ENCODE peak calls at places on chromosomes 16 and 17, in seven cellular contexts. Y is adrenal gland, U is neural crest cell, D is A549, S is heart right ventricle, G is AG04450, B is suprapubic skin. M is an unnamed sample.

GRCh38 chr16:54284319-54284930 is 2.2 kb downstream of the IRX3 start:
- DNase-seq in B (peak; percentile 74), S (no peak), U (no peak), Y (no peak), D (no peak), G (no peak), M (no peak)

GRCh38 chr16:6193718-6194117 is 1096.1 kb upstream of the EEF2KMT start:
- DNase-seq in S (no peak), U (peak; percentile 9), B (no peak), Y (no peak), D (no peak), G (no peak), M (no peak)

GRCh38 chr17:71639865-71640264 is 481.0 kb upstream of the SOX9 start:
- DNase-seq in Y (no peak), B (no peak), U (no peak), G (no peak), D (no peak), S (no peak), M (no peak)

GRCh38 chr16:11743308-11744074 is 834 bp upstream of the TXNDC11 start:
- DNase-seq in U (no peak), Y (peak; percentile 46), B (peak; percentile 82), D (peak; percentile 86), G (no peak), S (no peak), M (peak; percentile 52)

GRCh38 chr16:20674684-20675487 is 22.6 kb downstream of the ACSM1 start:
- DNase-seq in Y (no peak), U (no peak), D (no peak), B (no peak), G (no peak), S (no peak), M (no peak)

GRCh38 chr16:10738231-10739077 is 5.2 kb upstream of the NUBP1 start:
- DNase-seq in S (peak; percentile 84), G (no peak), B (no peak), D (peak; percentile 84), Y (peak; percentile 86), U (no peak), M (no peak)

GRCh38 chr16:4616047-4616811 is 1.5 kb upstream of the UBALD1 start:
- DNase-seq in Y (peak; percentile 100), D (peak; percentile 100), G (peak; percentile 99), U (peak; percentile 95), S (peak; percentile 99), B (peak; percentile 100), M (peak; percentile 98)

GRCh38 chr17:34412534-34412933 is 49.5 kb upstream of the CCL1 start:
- DNase-seq in B (no peak), D (no peak), S (no peak), Y (no peak), U (no peak), G (no peak), M (no peak)

GRCh38 chr16:81280393-81280792 is 34.4 kb upstream of the GAN start:
- DNase-seq in B (no peak), D (no peak), S (no peak), G (no peak), U (no peak), Y (no peak), M (no peak)

GRCh38 chr16:84072014-84072413 is 29.4 kb upstream of the SLC38A8 start:
- DNase-seq in Y (no peak), D (no peak), B (no peak), U (no peak), G (peak; percentile 11), S (no peak), M (no peak)

GRCh38 chr17:72726936-72727335 is 365.6 kb downstream of the SLC39A11 start:
- DNase-seq in B (no peak), S (no peak), U (no peak), Y (no peak), G (no peak), D (no peak), M (no peak)

GRCh38 chr17:20105539-20106291 is 96.6 kb downstream of the SPECC1 start:
- DNase-seq in S (no peak), B (no peak), Y (no peak), G (no peak), U (no peak), D (peak; percentile 24), M (no peak)

GRCh38 chr17:3669085-3669347 is 404 bp downstream of the EMC6 start:
- DNase-seq in G (no peak), Y (no peak), B (no peak), S (no peak), U (no peak), D (no peak), M (no peak)

GRCh38 chr16:27928542-27928941 is 135.0 kb downstream of the GSG1L start:
- DNase-seq in G (no peak), S (no peak), B (no peak), U (no peak), D (no peak), Y (no peak), M (no peak)

GRCh38 chr17:19421926-19422325 is 10.9 kb downstream of the RNF112 start:
- DNase-seq in U (no peak), S (no peak), G (no peak), Y (no peak), B (no peak), D (no peak), M (no peak)

GRCh38 chr17:5500804-5501391 is 14.5 kb downstream of the MIS12 start:
- DNase-seq in U (peak; percentile 97), B (peak; percentile 83), D (peak; percentile 61), G (peak; percentile 88), Y (peak; percentile 72), S (peak; percentile 66), M (no peak)

DNA sequence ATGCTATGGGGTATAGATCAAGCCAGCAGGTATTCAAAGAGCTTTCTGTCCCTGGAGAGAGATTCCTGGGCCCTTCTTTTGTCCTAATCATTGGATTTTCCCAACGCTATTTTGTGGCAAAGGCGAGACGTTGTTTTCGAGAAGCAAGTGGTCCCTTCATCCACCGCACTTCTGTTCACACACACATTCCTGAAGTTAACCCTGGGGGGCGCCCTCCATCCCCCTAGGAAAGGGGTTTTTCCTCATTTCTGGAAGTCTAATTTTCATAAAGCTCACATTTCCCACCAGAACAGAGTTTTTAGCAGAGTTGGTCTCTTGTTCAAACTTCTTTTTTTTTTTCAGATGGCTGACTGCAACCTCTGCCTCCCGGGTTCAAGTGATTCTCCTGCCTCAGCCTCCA is 11.9 kb downstream of the SCGB1C2 start:
- DNase-seq in G (no peak), Y (no peak), B (no peak), D (no peak), S (no peak), U (no peak), M (no peak)
- TF ChIP-seq CTCF in G (no peak), Y (no peak), B (no peak), D (no peak), S (no peak), U (no peak), M (no peak)

GRCh38 chr17:41657936-41658335 is 30.7 kb upstream of the EIF1 start:
- DNase-seq in G (no peak), D (no peak), S (no peak), U (no peak), B (no peak), Y (no peak), M (no peak)
- TF ChIP-seq CTCF in G (no peak), D (no peak), S (no peak), U (no peak), B (no peak), Y (no peak), M (no peak)

DNA sequence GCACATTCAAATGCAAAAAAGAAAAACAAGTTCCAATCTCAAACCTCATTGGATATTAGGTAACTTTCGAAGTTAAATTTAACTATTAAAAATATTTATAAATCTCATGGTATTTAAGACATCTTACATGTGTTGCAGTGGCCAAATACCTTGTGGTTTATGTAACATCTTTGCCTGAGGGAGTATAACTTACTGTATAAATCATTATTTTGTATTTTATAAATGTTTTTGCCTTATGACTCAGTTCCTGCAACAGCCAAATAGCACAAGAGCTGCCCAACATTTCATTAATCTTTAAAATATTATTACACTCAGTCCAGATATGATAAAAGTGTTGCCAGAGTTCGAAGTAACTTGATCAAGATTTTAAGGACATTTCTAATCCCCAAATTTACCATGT is 43.8 kb downstream of the IRX6 start:
- DNase-seq in U (no peak), S (no peak), D (no peak), Y (no peak), B (no peak), G (no peak), M (no peak)
- TF ChIP-seq CTCF in U (no peak), S (no peak), D (no peak), Y (no peak), B (no peak), G (no peak), M (no peak)

DNA sequence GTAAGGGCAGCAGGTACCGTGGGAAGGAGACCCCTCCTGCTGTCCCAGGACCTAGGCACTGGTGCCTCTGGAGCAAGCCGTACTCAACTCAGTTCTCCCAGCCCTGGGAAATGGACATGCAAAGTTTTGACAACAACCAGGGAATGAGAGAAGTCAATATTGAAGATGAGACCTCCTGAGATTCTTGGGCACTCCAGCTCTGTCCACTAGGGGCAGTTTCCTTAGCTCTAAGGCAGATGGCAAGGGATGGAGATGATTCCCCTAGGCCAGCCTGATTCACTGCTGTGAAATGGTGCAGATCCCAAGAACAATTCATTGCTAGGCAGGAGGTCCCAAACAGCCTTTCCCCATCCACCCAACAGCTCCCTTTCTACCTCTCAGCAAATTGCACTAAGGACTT is 20.6 kb upstream of the SDR42E2 start:
- DNase-seq in B (no peak), U (no peak), G (no peak), D (peak; percentile 54), Y (no peak), S (no peak), M (no peak)
- TF ChIP-seq CTCF in B (no peak), U (peak; percentile 56), G (peak; percentile 61), D (peak; percentile 35), Y (no peak), S (no peak), M (no peak)

GRCh38 chr16:83781-84615 is 6.0 kb downstream of the MPG start:
- DNase-seq in Y (no peak), D (no peak), B (no peak), G (no peak), U (no peak), S (no peak), M (no peak)
- TF ChIP-seq CTCF in Y (no peak), D (no peak), B (no peak), G (no peak), U (no peak), S (no peak), M (no peak)

GRCh38 chr17:44628234-44629188 is 27.8 kb upstream of the MEIOC start:
- DNase-seq in D (no peak), G (no peak), S (peak; percentile 66), Y (peak; percentile 71), B (no peak), U (peak; percentile 75), M (no peak)

GRCh38 chr17:44627513-44627912 is 28.8 kb upstream of the MEIOC start:
- DNase-seq in G (no peak), D (no peak), U (no peak), Y (no peak), S (no peak), B (no peak), M (no peak)

DNA sequence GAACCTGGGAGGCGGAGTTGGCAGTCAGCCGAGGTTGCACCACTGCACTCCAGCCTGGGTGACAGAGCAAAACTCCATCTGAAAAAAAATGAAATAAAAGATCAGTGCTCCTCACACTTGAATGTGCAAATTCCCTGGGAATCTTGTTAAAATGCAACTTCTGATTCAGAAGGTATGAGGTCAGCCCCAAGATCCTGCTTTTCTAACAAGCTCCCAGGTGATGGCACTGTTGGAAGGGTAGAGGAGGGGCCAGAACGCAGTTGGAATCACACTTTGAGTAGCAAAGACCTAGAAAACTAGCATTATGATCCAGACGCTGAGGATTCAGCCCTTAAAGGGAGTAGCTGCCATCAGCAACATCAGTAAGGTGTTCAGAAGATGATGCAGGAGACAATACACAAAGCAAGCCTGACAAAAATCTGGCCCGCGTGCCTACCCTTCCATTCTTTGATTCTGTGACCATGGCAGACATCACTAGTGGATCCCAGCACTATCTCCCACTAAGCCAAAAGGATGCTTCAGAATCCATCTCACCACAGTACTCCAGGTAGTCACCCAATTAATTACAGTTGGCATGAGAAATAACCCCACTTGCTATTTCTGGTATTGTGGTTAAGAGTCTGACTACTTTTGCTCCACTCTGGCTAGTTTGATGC is 33.1 kb upstream of the MEIOC start:
- DNase-seq in G (no peak), U (no peak), D (peak; percentile 49), S (no peak), B (no peak), Y (no peak), M (no peak)
- TF ChIP-seq CTCF in G (no peak), U (no peak), D (peak; percentile 30), S (no peak), B (no peak), Y (no peak), M (no peak)

M was measured in omental fat pad.